ENCODE peak calls at places on chromosomes 12 and 14, in four cellular contexts. Z, W, L and R are unnamed samples.

GRCh38 chr14:69858801-69859200 is 20.4 kb upstream of the SMOC1 start:
- DNase-seq in Z (no peak), L (no peak), W (no peak), R (no peak)

GRCh38 chr12:81815611-81816010 is 56.5 kb upstream of the PPFIA2 start:
- DNase-seq in L (no peak), Z (no peak), W (no peak), R (no peak)

GRCh38 chr14:24889843-24890242 is 160.1 kb downstream of the STXBP6 start:
- DNase-seq in Z (no peak), L (no peak), W (no peak), R (no peak)

GRCh38 chr12:48969847-48970701 is 1.5 kb downstream of the WNT10B start:
- DNase-seq in L (no peak), W (peak; percentile 62), Z (peak; percentile 69), R (no peak)

GRCh38 chr12:52090291-52090690 is 10.8 kb downstream of the SMIM41 start:
- DNase-seq in W (no peak), Z (no peak), L (no peak), R (no peak)

GRCh38 chr12:51419473-51420228 is 5.0 kb upstream of the SLC4A8 start:
- DNase-seq in Z (no peak), W (no peak), L (peak; percentile 21), R (no peak)

GRCh38 chr12:115507951-115508722 is 769.4 kb downstream of the MED13L start:
- DNase-seq in L (no peak), Z (no peak), W (no peak), R (peak; percentile 25)

GRCh38 chr14:54743382-54743781 is 159.2 kb downstream of the GCH1 start:
- DNase-seq in W (no peak), Z (no peak), L (no peak), R (no peak)

GRCh38 chr12:57708296-57708695 is 14.4 kb downstream of the OS9 start:
- DNase-seq in L (no peak), W (no peak), Z (no peak), R (no peak)

GRCh38 chr12:130873106-130873795 is 1.4 kb downstream of the RAN start:
- DNase-seq in W (no peak), Z (no peak), L (no peak), R (no peak)

GRCh38 chr12:10634427-10634826 is 21.0 kb upstream of the MAGOHB start:
- DNase-seq in Z (no peak), W (no peak), L (no peak), R (no peak)

GRCh38 chr12:6430124-6430989 is 14.4 kb upstream of the CD27 start:
- DNase-seq in L (peak; percentile 100), Z (peak; percentile 77), W (peak; percentile 63), R (no peak)

GRCh38 chr12:53493610-53494391 is 5.5 kb downstream of the MAP3K12 start:
- DNase-seq in W (peak; percentile 53), Z (no peak), L (no peak), R (no peak)

GRCh38 chr12:123908884-123909807 is 63.5 kb downstream of the CCDC92 start:
- DNase-seq in L (no peak), W (no peak), Z (no peak), R (no peak)

GRCh38 chr12:91478500-91478899 is 295.9 kb upstream of the DCN start:
- DNase-seq in W (no peak), Z (no peak), L (no peak), R (no peak)

GRCh38 chr14:54591461-54592245 is 24.7 kb downstream of the SAMD4A start:
- DNase-seq in W (no peak), L (no peak), Z (no peak), R (no peak)

GRCh38 chr12:67474934-67475620 is 173.5 kb upstream of the DYRK2 start:
- DNase-seq in L (no peak), W (no peak), Z (no peak), R (no peak)

GRCh38 chr12:108425238-108425795 is 86.2 kb upstream of the CMKLR1 start:
- DNase-seq in W (no peak), Z (no peak), L (no peak), R (no peak)

GRCh38 chr12:131075611-131076010 is 121.9 kb downstream of the ADGRD1 start:
- DNase-seq in Z (no peak), L (no peak), W (no peak), R (no peak)

GRCh38 chr12:22733756-22734155 is 108.8 kb downstream of the ETNK1 start:
- DNase-seq in Z (no peak), W (no peak), L (no peak), R (no peak)

GRCh38 chr12:53591301-53592206 is 34.6 kb downstream of the ATF7 start:
- DNase-seq in L (no peak), W (no peak), Z (no peak), R (no peak)

GRCh38 chr12:119176267-119177055 is 2.3 kb upstream of the HSPB8 start:
- DNase-seq in L (peak; percentile 78), W (peak; percentile 67), Z (peak; percentile 96), R (peak; percentile 85)

GRCh38 chr12:20501958-20502357 is 133.6 kb downstream of the PDE3A start:
- DNase-seq in Z (no peak), W (no peak), L (no peak), R (no peak)

GRCh38 chr14:102775855-102776760 is 1.1 kb upstream of the TRAF3 start:
- DNase-seq in W (no peak), L (peak; percentile 75), Z (peak; percentile 72), R (no peak)

GRCh38 chr14:89481167-89481566 is 64.1 kb upstream of the FOXN3 start:
- DNase-seq in W (no peak), Z (no peak), L (no peak), R (peak; percentile 40)

GRCh38 chr14:38931969-38932652 is 170.9 kb downstream of the SEC23A start:
- DNase-seq in W (no peak), L (no peak), Z (peak; percentile 55), R (no peak)

GRCh38 chr12:121823727-121824115 is 19.9 kb downstream of the SETD1B start:
- DNase-seq in W (no peak), L (no peak), Z (no peak), R (no peak)

GRCh38 chr12:28759334-28759733 is 389.7 kb upstream of the FAR2 start:
- DNase-seq in W (no peak), Z (peak; percentile 21), L (peak; percentile 65), R (no peak)

GRCh38 chr14:73748858-73749357 is 34.7 kb upstream of the PNMA1 start:
- DNase-seq in L (no peak), W (no peak), Z (no peak), R (no peak)

GRCh38 chr12:27534765-27535161 is 10.8 kb downstream of the PPFIBP1 start:
- DNase-seq in L (no peak), Z (no peak), W (no peak), R (no peak)

GRCh38 chr12:64178122-64178521 is 44.0 kb downstream of the KICS2 start:
- DNase-seq in W (no peak), L (no peak), Z (peak; percentile 13), R (no peak)

GRCh38 chr12:21934173-21934572 is 7.1 kb downstream of the ABCC9 start:
- DNase-seq in Z (no peak), L (no peak), W (no peak), R (no peak)

GRCh38 chr14:84404246-84404645 is 1125.7 kb upstream of the FLRT2 start:
- DNase-seq in L (no peak), Z (no peak), W (no peak), R (no peak)

GRCh38 chr12:68042212-68042699 is 53.0 kb downstream of the IFNG-AS1 start:
- DNase-seq in W (no peak), Z (no peak), L (no peak), R (no peak)

GRCh38 chr14:78484002-78484401 is 313.8 kb downstream of the NRXN3 start:
- DNase-seq in L (no peak), Z (no peak), W (no peak), R (no peak)

GRCh38 chr14:61925043-61925442 is 162.8 kb downstream of the SNAPC1 start:
- DNase-seq in W (no peak), Z (no peak), L (peak; percentile 22), R (no peak)

GRCh38 chr14:59126714-59127436 is 61.6 kb upstream of the DAAM1 start:
- DNase-seq in L (peak; percentile 68), W (no peak), Z (peak; percentile 71), R (no peak)

GRCh38 chr12:70590549-70591226 is 46.5 kb downstream of the PTPRB start:
- DNase-seq in Z (no peak), W (no peak), L (no peak), R (no peak)

GRCh38 chr12:112518336-112518735 is 99.6 kb downstream of the PTPN11 start:
- DNase-seq in Z (no peak), W (no peak), L (no peak), R (no peak)

GRCh38 chr14:93688239-93688666 is 100.0 kb downstream of the PRIMA1 start:
- DNase-seq in Z (no peak), L (no peak), W (no peak), R (no peak)
- H3K27ac ChIP-seq in Z (no peak overlapping the region), L (no peak overlapping the region), W (no peak overlapping the region), R (no peak overlapping the region)

GRCh38 chr12:93127107-93127560 is 198.0 kb upstream of the EEA1 start:
- DNase-seq in Z (no peak), W (no peak), L (no peak), R (peak; percentile 41)
- TF ChIP-seq CTCF in Z (no peak), W (no peak), L (no peak), R (no peak)

GRCh38 chr14:68727315-68728078 is 65.4 kb downstream of the ZFP36L1 start:
- DNase-seq in Z (no peak), L (no peak), W (no peak), R (no peak)

GRCh38 chr14:68730811-68731425 is 61.9 kb downstream of the ZFP36L1 start:
- DNase-seq in L (no peak), Z (no peak), W (no peak), R (no peak)

GRCh38 chr14:68728342-68729106 is 64.3 kb downstream of the ZFP36L1 start:
- DNase-seq in L (no peak), Z (no peak), W (no peak), R (no peak)

GRCh38 chr14:68730367-68730766 is 62.5 kb downstream of the ZFP36L1 start:
- DNase-seq in Z (no peak), L (no peak), W (no peak), R (no peak)

GRCh38 chr14:68729556-68729955 is 63.3 kb downstream of the ZFP36L1 start:
- DNase-seq in W (no peak), L (no peak), Z (no peak), R (no peak)
- H3K27ac ChIP-seq in W (no peak overlapping the region), L (no peak overlapping the region), Z (no peak overlapping the region), R (peak overlapping the region; percentile 7)

DNA sequence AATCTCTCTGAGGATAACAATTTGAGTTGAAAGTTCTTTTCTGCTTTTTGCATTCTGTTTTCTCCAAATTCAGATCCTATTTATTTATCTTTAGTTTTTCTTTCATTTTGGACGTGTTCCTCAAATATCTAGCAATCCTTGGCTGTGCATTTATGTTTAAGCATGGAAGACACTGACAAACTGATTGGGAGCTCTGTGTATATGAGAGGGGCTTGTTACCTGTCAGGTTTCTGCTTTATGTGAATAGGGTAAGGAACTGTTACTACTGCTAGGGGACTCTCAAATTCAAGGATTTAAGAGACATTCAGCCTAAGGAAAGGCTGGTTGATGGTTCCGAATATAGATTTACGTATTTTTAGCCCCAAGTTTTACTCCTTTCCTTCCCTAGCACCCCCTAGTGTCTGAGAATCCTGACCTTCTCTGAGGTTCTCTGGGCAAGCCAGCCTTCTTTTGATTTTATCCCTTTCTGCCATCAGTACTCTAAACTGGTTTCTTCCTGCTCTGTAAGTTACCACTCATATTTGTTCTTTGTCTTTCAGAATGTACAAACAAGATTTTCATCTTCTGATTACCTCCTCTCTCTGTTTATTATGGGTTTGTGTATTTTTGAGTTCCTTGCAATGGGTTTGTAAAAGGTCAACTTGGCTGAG is 30.5 kb downstream of the YLPM1 start:
- DNase-seq in L (peak; percentile 16), W (no peak), Z (no peak), R (no peak)
- TF ChIP-seq CTCF in L (peak; percentile 40), W (no peak), Z (peak; percentile 10), R (no peak)